ENCODE peak calls at places on chromosomes 12 and 14, in seven cellular contexts. W, E, C, M, B, T and G are unnamed samples.

GRCh38 chr12:109999649-109999971 is 380 bp downstream of the ANKRD13A start:
- DNase-seq in M (no peak), T (no peak), E (no peak), B (no peak), W (no peak), C (no peak), G (no peak)

GRCh38 chr12:76236640-76237039 is 111.6 kb downstream of the BBS10 start:
- DNase-seq in C (no peak), T (peak; percentile 60), E (peak; percentile 100), M (no peak), W (peak; percentile 47), B (no peak), G (no peak)

GRCh38 chr12:124369901-124370378 is 75.0 kb downstream of the RFLNA start:
- DNase-seq in E (no peak), W (no peak), C (no peak), M (peak; percentile 88), B (no peak), T (no peak), G (no peak)

GRCh38 chr12:70798016-70798768 is 122.3 kb downstream of the PTPRR start:
- DNase-seq in T (no peak), M (no peak), C (no peak), B (no peak), W (no peak), E (peak; percentile 29), G (no peak)

GRCh38 chr14:26597136-26598080 is at the start of gene NOVA1:
- DNase-seq in T (peak; percentile 42), M (peak; percentile 68), W (peak; percentile 18), C (no peak), B (no peak), E (no peak), G (no peak)

GRCh38 chr14:80792756-80793155 is 148.8 kb downstream of the CEP128 start:
- DNase-seq in W (no peak), B (no peak), M (no peak), E (no peak), T (no peak), C (no peak), G (no peak)

GRCh38 chr12:112855375-112855774 is 51.4 kb upstream of the OAS1 start:
- DNase-seq in E (peak; percentile 29), B (no peak), M (peak; percentile 61), C (no peak), T (peak; percentile 23), W (no peak), G (no peak)

GRCh38 chr14:35034440-35034833 is 11.6 kb upstream of the FAM177A1 start:
- DNase-seq in B (no peak), T (no peak), C (no peak), E (no peak), W (no peak), M (no peak), G (no peak)

GRCh38 chr12:65845751-65846537 is 21.7 kb downstream of the HMGA2 start:
- DNase-seq in T (no peak), C (no peak), M (no peak), E (peak; percentile 76), B (no peak), W (no peak), G (no peak)

GRCh38 chr12:79420146-79420618 is 270.6 kb downstream of the PAWR start:
- DNase-seq in E (peak; percentile 86), W (peak; percentile 84), B (peak; percentile 84), C (peak; percentile 18), M (no peak), T (peak; percentile 96), G (peak; percentile 84)

GRCh38 chr14:88825078-88825458 is 617 bp downstream of the TTC8 start:
- DNase-seq in C (no peak), T (peak; percentile 38), E (no peak), B (no peak), M (no peak), W (peak; percentile 35), G (no peak)

GRCh38 chr12:115147916-115148315 is 463.9 kb upstream of the TBX3 start:
- DNase-seq in M (no peak), B (no peak), E (no peak), T (peak; percentile 16), C (no peak), W (no peak), G (no peak)

GRCh38 chr12:115146453-115146852 is 462.5 kb upstream of the TBX3 start:
- DNase-seq in W (no peak), M (no peak), T (no peak), B (no peak), C (no peak), E (peak; percentile 33), G (no peak)

GRCh38 chr12:115149685-115150378 is 465.9 kb upstream of the TBX3 start:
- DNase-seq in W (peak; percentile 91), B (peak; percentile 95), E (peak; percentile 69), M (no peak), C (no peak), T (peak; percentile 73), G (peak; percentile 83)

GRCh38 chr12:115144425-115144824 is 460.4 kb upstream of the TBX3 start:
- DNase-seq in W (no peak), B (no peak), C (no peak), M (no peak), E (peak; percentile 15), T (no peak), G (no peak)

DNA sequence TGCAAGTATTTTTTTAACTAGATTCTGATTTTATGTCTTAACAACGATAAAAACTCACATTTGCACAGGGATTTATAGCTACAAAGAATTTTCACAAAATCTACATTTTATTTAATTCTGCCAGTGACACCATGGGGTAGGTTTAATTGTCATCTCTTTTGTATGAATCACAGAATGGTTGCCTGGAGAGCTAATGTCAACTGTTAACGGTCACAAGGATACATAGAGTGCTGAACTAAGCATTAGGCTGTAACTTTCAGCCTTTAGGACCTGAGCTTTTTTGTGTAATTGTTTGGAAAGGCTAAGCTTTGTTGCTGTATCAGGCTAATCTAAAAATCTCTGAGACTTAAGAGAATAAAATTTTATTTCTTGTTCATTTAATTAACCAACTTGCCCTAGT is 465.3 kb upstream of the TBX3 start:
- DNase-seq in E (no peak), B (peak; percentile 11), M (no peak), W (no peak), T (no peak), C (no peak), G (no peak)
- H3K4me3 ChIP-seq in E (no peak overlapping the region), B (no peak overlapping the region), M (no peak overlapping the region), W (no peak overlapping the region), T (no peak overlapping the region), C (no peak overlapping the region), G (no peak overlapping the region)

DNA sequence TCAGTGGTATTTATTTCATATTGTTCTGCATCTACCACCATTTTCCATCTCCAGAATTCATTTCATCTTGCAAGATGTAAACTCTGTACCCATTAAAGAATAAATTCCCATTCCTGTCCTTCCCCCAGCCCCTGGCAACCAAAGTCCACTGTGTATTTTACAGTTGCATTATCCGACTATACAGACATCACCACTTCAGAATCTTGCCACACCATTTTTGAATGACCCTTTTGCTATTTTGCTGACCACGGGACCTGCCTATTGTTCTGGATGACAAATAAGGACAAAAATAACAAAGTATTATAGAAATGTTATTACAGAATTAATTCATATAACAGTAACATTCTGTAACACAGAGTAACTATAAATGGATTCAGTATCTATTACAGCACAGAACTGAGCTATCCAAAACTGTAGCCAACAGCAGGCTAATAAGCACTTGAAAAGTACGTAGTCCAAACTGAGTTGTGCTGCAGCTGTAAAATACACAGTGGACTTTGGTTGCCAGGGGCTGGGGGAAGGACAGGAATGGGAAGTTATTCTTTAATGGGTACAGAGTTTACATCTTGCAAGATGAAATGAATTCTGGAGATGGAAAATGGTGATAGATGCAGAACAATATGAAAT is 61.3 kb downstream of the CDK17 start:
- DNase-seq in W (no peak), T (no peak), M (no peak), E (no peak), C (no peak), B (no peak), G (no peak)
- TF ChIP-seq CTCF in W (no peak), T (no peak), M (no peak), E (no peak), C (no peak), B (no peak), G (no peak)

DNA sequence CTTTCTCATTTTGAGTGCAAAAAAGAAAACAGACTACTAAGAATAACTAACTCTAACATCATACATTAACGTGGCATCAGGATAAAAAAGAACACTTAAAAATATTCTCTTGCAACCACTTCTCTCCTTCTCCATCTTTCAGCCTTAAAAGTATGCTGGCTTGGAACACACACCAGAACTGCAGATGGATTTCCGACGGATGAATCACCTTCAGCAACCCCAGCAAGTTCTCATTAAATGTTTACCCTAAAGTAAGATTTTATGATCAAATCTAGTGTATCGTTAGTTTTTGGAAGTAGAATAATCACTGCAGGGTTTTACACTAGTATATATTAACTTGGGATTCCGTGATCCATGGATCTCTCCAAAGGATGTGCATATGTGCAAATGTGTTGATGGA is 1.2 kb downstream of the NEK9 start:
- DNase-seq in E (peak; percentile 50), C (no peak), W (peak; percentile 80), M (peak; percentile 12), T (peak; percentile 87), B (no peak), G (no peak)
- H3K4me3 ChIP-seq in E (peak overlapping the region; percentile 69), C (peak overlapping the region; percentile 100), W (peak overlapping the region; percentile 79), M (peak overlapping the region; percentile 70), T (peak overlapping the region; percentile 85), B (peak overlapping the region; percentile 72), G (peak overlapping the region; percentile 72)

DNA sequence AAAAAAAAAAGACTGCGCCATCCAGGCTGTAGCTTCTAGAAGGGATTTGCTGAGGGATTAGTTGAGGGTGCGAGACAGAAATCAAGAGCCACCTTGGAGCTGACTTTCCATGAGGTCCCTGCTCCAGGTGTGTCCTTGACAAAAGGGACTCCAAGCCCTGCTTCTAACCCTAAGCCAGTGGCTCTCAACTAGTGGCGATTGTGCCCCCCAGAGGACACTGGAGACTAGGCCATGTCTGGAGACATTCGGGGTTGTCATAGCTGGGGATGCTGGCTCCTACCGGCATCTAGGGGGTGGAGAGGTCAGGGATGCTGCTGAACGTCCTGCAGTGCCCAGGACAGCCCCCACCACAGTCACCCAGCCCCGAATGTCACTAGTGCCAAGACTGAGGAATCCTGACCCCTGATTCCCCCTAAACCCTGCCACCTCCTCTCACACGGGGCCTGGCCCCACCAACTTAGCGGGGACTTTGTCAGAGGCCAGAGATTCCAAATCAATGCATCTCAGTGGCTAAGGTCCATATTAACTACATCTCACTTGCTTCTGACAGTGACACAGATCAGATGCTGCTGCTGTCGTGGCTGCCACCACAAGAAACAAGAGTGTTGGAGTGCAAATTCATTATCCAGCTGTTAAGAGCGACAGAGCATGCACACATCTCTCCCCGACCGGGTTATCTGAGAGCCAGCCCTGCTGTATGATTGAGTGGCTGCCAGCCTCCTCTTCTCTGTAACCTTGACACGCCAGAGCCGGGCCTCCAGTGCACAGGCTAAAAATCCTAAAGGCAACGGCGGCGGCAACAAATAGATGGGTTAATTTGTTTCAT is 40.4 kb downstream of the SPRING1 start:
- DNase-seq in W (peak; percentile 30), C (peak; percentile 35), M (peak; percentile 55), T (no peak), E (no peak), B (no peak), G (no peak)
- TF ChIP-seq CTCF in W (peak; percentile 36), C (peak; percentile 36), M (peak; percentile 42), T (peak; percentile 33), E (peak; percentile 9), B (peak; percentile 19), G (peak; percentile 23)